ENCODE peak calls at places on chromosomes 13 and 19, in seven cellular contexts. M, A, S, U, Y, O and P are unnamed samples.

GRCh38 chr13:73000027-73000674 is 58.7 kb upstream of the KLF5 start:
- DNase-seq in A (no peak), M (peak; percentile 1), O (peak; percentile 27), Y (no peak), S (peak; percentile 57), U (no peak), P (peak; percentile 85)

GRCh38 chr13:74930402-74931165 is 551.4 kb downstream of the TBC1D4 start:
- DNase-seq in O (no peak), U (no peak), Y (no peak), A (no peak), M (peak; percentile 45), S (no peak), P (no peak)

GRCh38 chr13:50766043-50766442 is 77.4 kb downstream of the DLEU7 start:
- DNase-seq in A (no peak), O (no peak), M (peak; percentile 20), S (no peak), Y (no peak), U (no peak), P (no peak)

GRCh38 chr13:67518785-67519184 is 288.6 kb upstream of the PCDH9 start:
- DNase-seq in Y (no peak), M (no peak), U (no peak), S (no peak), A (no peak), O (no peak), P (no peak)

GRCh38 chr19:53664760-53665159 is 33.0 kb downstream of the DPRX start:
- DNase-seq in M (no peak), S (no peak), O (no peak), A (no peak), Y (no peak), U (no peak), P (no peak)

GRCh38 chr19:2312819-2313501 is 5.0 kb upstream of the LINGO3 start:
- DNase-seq in U (no peak), Y (no peak), S (no peak), A (no peak), M (no peak), O (no peak), P (no peak)

GRCh38 chr13:77359171-77359570 is 32.3 kb upstream of the MYCBP2 start:
- DNase-seq in Y (no peak), A (no peak), U (no peak), S (no peak), M (no peak), O (no peak), P (no peak)

GRCh38 chr13:27034678-27035111 is 136.9 kb downstream of the USP12 start:
- DNase-seq in Y (no peak), A (no peak), M (no peak), U (no peak), O (no peak), S (no peak), P (no peak)

GRCh38 chr13:51342706-51343105 is 3.2 kb downstream of the SERPINE3 start:
- DNase-seq in O (no peak), A (no peak), M (peak; percentile 34), U (no peak), Y (no peak), S (no peak), P (no peak)